ENCODE peak calls at places on chromosome 1, in nine cellular contexts. J, D, W, U, S, L, C, I and G are unnamed samples.

GRCh38 chr1:116360435-116361173 is 12.4 kb upstream of the ATP1A1 start:
- DNase-seq in I (no peak), C (no peak), D (peak; percentile 69), J (no peak), U (no peak), S (no peak), W (no peak), L (no peak), G (no peak)

GRCh38 chr1:194873328-194873923 is 1687.0 kb upstream of the B3GALT2 start:
- DNase-seq in W (no peak), J (no peak), D (no peak), L (no peak), I (peak; percentile 24), U (no peak), S (no peak), C (no peak), G (no peak)

GRCh38 chr1:209190591-209191241 is 392.8 kb upstream of the CAMK1G start:
- DNase-seq in D (peak; percentile 37), U (peak; percentile 75), W (no peak), J (peak; percentile 73), L (peak; percentile 55), S (peak; percentile 23), I (peak; percentile 20), C (peak; percentile 8), G (peak; percentile 50)

GRCh38 chr1:82565146-82565545 is 764.4 kb downstream of the ADGRL2 start:
- DNase-seq in W (no peak), C (peak; percentile 80), S (no peak), U (no peak), I (peak; percentile 87), J (no peak), D (peak; percentile 79), L (peak; percentile 56), G (no peak)

GRCh38 chr1:167196185-167196584 is 24.5 kb upstream of the POU2F1 start:
- DNase-seq in D (no peak), W (no peak), L (no peak), U (no peak), C (no peak), I (peak; percentile 45), S (no peak), J (peak; percentile 49), G (no peak)

GRCh38 chr1:12040457-12041051 is 21.3 kb downstream of the MIIP start:
- DNase-seq in U (peak; percentile 26), S (no peak), D (peak; percentile 95), C (peak; percentile 78), W (no peak), L (peak; percentile 89), J (no peak), I (peak; percentile 96), G (peak; percentile 74)

GRCh38 chr1:33181038-33181861 is 593 bp downstream of the TRIM62 start:
- DNase-seq in I (peak; percentile 22), L (no peak), D (peak; percentile 27), W (peak; percentile 55), J (peak; percentile 87), C (no peak), S (peak; percentile 60), U (peak; percentile 85), G (no peak)

GRCh38 chr1:182279302-182279701 is 112.3 kb downstream of the GLUL start:
- DNase-seq in J (no peak), I (no peak), D (no peak), L (no peak), S (no peak), C (no peak), W (no peak), U (no peak), G (no peak)

GRCh38 chr1:94068831-94069648 is 51.9 kb downstream of the ABCA4 start:
- DNase-seq in L (no peak), S (peak; percentile 44), C (peak; percentile 32), W (no peak), D (no peak), J (peak; percentile 41), I (peak; percentile 73), U (no peak), G (no peak)

GRCh38 chr1:20848162-20848561 is 61.1 kb upstream of the HP1BP3 start:
- DNase-seq in C (no peak), D (peak; percentile 60), U (no peak), W (no peak), J (no peak), S (no peak), L (no peak), I (peak; percentile 39), G (no peak)

GRCh38 chr1:213619026-213619425 is 368.7 kb upstream of the PROX1 start:
- DNase-seq in S (no peak), D (no peak), C (no peak), U (no peak), I (no peak), L (no peak), J (no peak), W (no peak), G (no peak)

GRCh38 chr1:213623103-213623581 is 364.6 kb upstream of the PROX1 start:
- DNase-seq in U (no peak), I (no peak), S (no peak), D (no peak), J (no peak), C (no peak), W (no peak), L (no peak), G (peak; percentile 10)

GRCh38 chr1:213622365-213623087 is 365.2 kb upstream of the PROX1 start:
- DNase-seq in D (no peak), C (no peak), W (no peak), L (no peak), I (no peak), J (no peak), U (no peak), S (no peak), G (peak; percentile 26)

GRCh38 chr1:213618094-213618493 is 369.7 kb upstream of the PROX1 start:
- DNase-seq in C (no peak), D (no peak), I (no peak), J (no peak), W (no peak), U (no peak), S (no peak), L (no peak), G (no peak)

GRCh38 chr1:213623862-213624261 is 363.9 kb upstream of the PROX1 start:
- DNase-seq in D (no peak), C (no peak), W (no peak), I (no peak), L (no peak), U (no peak), S (no peak), J (no peak), G (no peak)
- H3K4me3 ChIP-seq in D (no peak overlapping the region), C (no peak overlapping the region), W (no peak overlapping the region), I (no peak overlapping the region), L (no peak overlapping the region), U (no peak overlapping the region), S (no peak overlapping the region), J (no peak overlapping the region), G (no peak overlapping the region)

GRCh38 chr1:26224606-26225005 is 9.4 kb upstream of the CEP85 start:
- DNase-seq in D (no peak), L (no peak), C (no peak), U (no peak), S (no peak), J (peak; percentile 51), I (no peak), W (no peak), G (no peak)

GRCh38 chr1:26221094-26221493 is 12.9 kb upstream of the CEP85 start:
- DNase-seq in U (no peak), L (no peak), I (no peak), S (no peak), J (no peak), C (no peak), W (no peak), D (no peak), G (no peak)

GRCh38 chr1:26220199-26220912 is 13.6 kb upstream of the CEP85 start:
- DNase-seq in D (no peak), L (no peak), U (no peak), W (no peak), J (peak; percentile 44), C (no peak), S (no peak), I (no peak), G (no peak)

DNA sequence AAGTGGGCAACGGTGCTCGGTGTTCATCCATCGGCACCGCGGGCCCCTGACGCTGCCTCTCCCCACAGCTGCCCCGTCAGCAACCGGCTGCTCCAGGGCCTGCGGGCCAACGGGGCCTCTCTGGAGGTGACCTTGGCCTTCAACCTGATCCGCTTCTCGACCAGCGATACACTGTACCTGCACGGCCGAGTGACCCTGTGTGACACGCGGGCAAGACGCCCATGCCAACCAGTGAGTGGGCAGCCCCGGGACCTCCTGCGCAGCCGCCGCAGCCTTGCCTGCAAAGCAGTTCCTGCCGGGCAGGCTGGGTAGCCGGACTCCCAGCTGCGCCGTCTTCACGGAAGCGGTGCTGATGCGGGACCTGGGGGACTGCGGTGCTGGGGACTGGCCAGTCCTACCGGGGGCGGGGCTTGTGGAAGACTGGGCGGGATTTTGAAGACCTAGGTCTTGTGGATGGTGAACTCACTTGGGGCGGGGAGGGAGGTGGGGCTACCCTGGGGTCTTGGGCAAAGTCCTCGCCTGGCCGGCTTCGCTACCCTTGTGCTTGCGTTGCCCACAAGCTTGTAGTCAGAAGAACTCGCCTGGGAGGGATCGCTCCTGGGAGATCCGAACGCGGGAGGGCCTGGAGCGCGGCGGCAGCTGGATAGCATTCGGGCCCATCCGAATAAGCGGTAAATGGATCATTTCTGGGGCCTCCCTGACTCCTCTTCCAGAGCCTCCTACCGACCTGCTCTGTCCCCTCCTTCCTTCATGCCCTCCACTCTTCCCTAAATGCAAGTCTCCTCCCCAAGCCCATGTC is 8.8 kb upstream of the CEP85 start:
- DNase-seq in J (peak; percentile 98), S (peak; percentile 65), C (no peak), D (peak; percentile 8), I (peak; percentile 11), U (no peak), L (no peak), W (peak; percentile 37), G (no peak)
- H3K4me3 ChIP-seq in J (peak overlapping the region; percentile 70), S (peak overlapping the region; percentile 36), C (peak overlapping the region; percentile 35), D (peak overlapping the region; percentile 48), I (peak overlapping the region; percentile 55), U (no peak overlapping the region), L (peak overlapping the region; percentile 28), W (peak overlapping the region; percentile 25), G (no peak overlapping the region)

DNA sequence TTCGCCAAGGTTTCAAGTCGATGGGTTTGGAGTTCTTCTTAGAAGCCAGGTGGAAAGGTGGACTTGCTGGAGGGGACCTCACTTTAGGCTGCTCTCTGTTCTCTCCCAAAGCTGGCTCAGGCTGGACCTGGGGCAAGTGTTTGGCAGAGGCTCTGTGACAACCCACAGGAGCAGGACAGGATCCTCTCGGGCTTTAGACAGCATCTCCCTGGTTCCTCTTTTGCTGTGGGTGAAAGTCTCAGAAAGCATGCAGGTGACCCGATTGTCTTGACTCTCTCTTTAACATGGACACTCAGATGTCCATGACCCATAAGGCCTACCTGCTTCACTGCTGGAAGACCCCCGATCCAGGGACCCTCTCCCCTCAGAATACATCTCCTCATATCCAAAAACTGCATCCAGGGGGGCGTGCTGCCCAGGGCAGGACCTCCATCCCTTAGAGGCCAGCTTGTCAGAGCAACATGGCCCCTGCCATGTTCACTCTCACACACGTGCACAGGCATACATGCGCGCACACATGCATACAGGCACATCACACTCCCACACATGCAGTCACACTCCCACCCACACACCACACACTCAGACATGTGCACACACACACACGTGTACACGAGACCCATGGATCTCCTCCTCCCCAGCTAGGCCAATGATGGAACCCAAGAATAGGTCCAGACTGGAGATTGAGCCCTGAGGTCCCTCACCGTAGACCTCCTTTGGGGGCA is 21.3 kb downstream of the MRPL37 start:
- DNase-seq in L (no peak), I (no peak), U (no peak), S (no peak), J (no peak), D (no peak), C (no peak), W (no peak), G (no peak)
- H3K4me3 ChIP-seq in L (no peak overlapping the region), I (no peak overlapping the region), U (no peak overlapping the region), S (no peak overlapping the region), J (no peak overlapping the region), D (no peak overlapping the region), C (no peak overlapping the region), W (no peak overlapping the region), G (no peak overlapping the region)

GRCh38 chr1:151370211-151370911 is 2.1 kb downstream of the SELENBP1 start:
- DNase-seq in C (no peak), L (no peak), I (no peak), J (no peak), U (no peak), W (peak; percentile 52), S (peak; percentile 69), D (peak; percentile 48), G (no peak)
- H3K4me3 ChIP-seq in C (no peak overlapping the region), L (no peak overlapping the region), I (no peak overlapping the region), J (no peak overlapping the region), U (no peak overlapping the region), W (no peak overlapping the region), S (no peak overlapping the region), D (no peak overlapping the region), G (no peak overlapping the region)